ENCODE peak calls at places on chromosomes 7 and 10, in eight cellular contexts. P is lung microvascular endothelial cell; W is hypothalamus; O is choroid plexus epithelial cell; V is WTC11; X is activated naive CD8-positive, alpha-beta T cell treated with anti-CD3 and anti-CD28 coated beads, Interleukin-2, amount 10 ng/mL, durations not matched to agents 7 days and 5 days; Y is NCI-H1930; L is activated naive CD4-positive, alpha-beta T cell treated with anti-CD3 and anti-CD28 coated beads, Interleukin-2, amount 10 ng/mL, durations not matched to agents 7 days and 5 days. D is an unnamed sample.

GRCh38 chr7:326273-326672 is 36.3 kb downstream of the FOXL3 start:
- DNase-seq in X (no peak), V (no peak), Y (no peak), W (no peak), P (no peak), L (peak), O (no peak), D (no peak)

GRCh38 chr7:116354171-116354545 is 143.8 kb downstream of the TES start:
- DNase-seq in O (peak), Y (no peak), V (no peak), X (no peak), W (no peak), L (no peak), P (peak), D (no peak)

GRCh38 chr10:11286261-11286989 is 268.8 kb downstream of the CELF2 start:
- DNase-seq in P (no peak), X (no peak), L (no peak), W (no peak), O (peak), V (no peak), Y (no peak), D (no peak)

GRCh38 chr10:80122110-80122710 is 10.3 kb upstream of the PLAC9 start:
- DNase-seq in L (no peak), O (no peak), V (no peak), P (no peak), X (no peak), W (no peak), Y (no peak), D (no peak)

GRCh38 chr7:158588085-158588877 is 658 bp upstream of the PTPRN2 start:
- DNase-seq in O (no peak), L (no peak), X (no peak), P (no peak), W (no peak), Y (no peak), V (no peak), D (no peak)

GRCh38 chr10:13969792-13970140 is 361.0 kb downstream of the FRMD4A start:
- DNase-seq in V (no peak), Y (no peak), O (no peak), W (no peak), L (no peak), P (no peak), X (no peak), D (no peak)

GRCh38 chr10:110789604-110790428 is 81.9 kb upstream of the PDCD4 start:
- DNase-seq in X (no peak), L (no peak), V (no peak), P (no peak), Y (no peak), O (no peak), W (no peak), D (no peak)

GRCh38 chr10:103725242-103725641 is 130.1 kb downstream of the SH3PXD2A start:
- DNase-seq in Y (no peak), L (no peak), X (no peak), W (no peak), P (no peak), V (no peak), O (no peak), D (no peak)

GRCh38 chr10:83165164-83165563 is 974.1 kb upstream of the GHITM start:
- DNase-seq in X (no peak), V (no peak), L (no peak), Y (no peak), O (no peak), P (no peak), W (no peak), D (no peak)

GRCh38 chr10:80589726-80590373 is 52.1 kb downstream of the SH2D4B start:
- DNase-seq in Y (no peak), P (no peak), O (no peak), V (no peak), X (no peak), L (no peak), W (no peak), D (no peak)

GRCh38 chr10:69142983-69143382 is 19.0 kb downstream of the VPS26A start:
- DNase-seq in O (no peak), X (no peak), W (no peak), Y (no peak), V (no peak), L (no peak), P (no peak), D (no peak)

D was measured in tibial nerve.